ENCODE peak calls at places on chromosome 9, in nine cellular contexts. H is pancreas, B is MM.1S, Z is WTC11, C is progenitor cell of endocrine pancreas, G is foreskin fibroblast, K is left lung, W is IMR-90, J is heart left ventricle. E is an unnamed sample.

GRCh38 chr9:21549251-21549765 is 67.2 kb upstream of the IFNE start:
- DNase-seq in H (no peak), B (no peak), Z (no peak), C (no peak), G (peak; percentile 79), K (no peak), W (peak; percentile 97), J (no peak), E (no peak)

GRCh38 chr9:3874472-3875370 is 348.9 kb upstream of the RFX3 start:
- DNase-seq in H (no peak), B (no peak), Z (no peak), C (no peak), G (no peak), K (no peak), W (no peak), J (no peak), E (no peak)

GRCh38 chr9:21252727-21253547 is 13.1 kb upstream of the IFNA14 start:
- DNase-seq in H (no peak), B (peak; percentile 25), Z (peak; percentile 21), C (no peak), G (peak; percentile 12), K (peak; percentile 55), W (peak; percentile 14), J (peak; percentile 58), E (peak; percentile 22)

GRCh38 chr9:98010450-98010849 is 27.3 kb downstream of the ANP32B start:
- DNase-seq in H (no peak), B (peak; percentile 65), Z (peak; percentile 16), C (no peak), G (peak; percentile 38), K (no peak), W (peak; percentile 64), J (no peak), E (peak; percentile 40)

GRCh38 chr9:134025606-134026541 is 593 bp downstream of the BRD3OS start:
- DNase-seq in H (peak; percentile 66), B (peak; percentile 27), Z (peak; percentile 68), C (peak; percentile 28), G (peak; percentile 39), K (peak; percentile 86), W (peak; percentile 41), J (no peak), E (peak; percentile 78)

GRCh38 chr9:129473523-129474244 is 147.2 kb downstream of the C9orf50 start:
- DNase-seq in H (no peak), B (no peak), Z (no peak), C (no peak), G (peak; percentile 81), K (peak; percentile 31), W (peak; percentile 58), J (no peak), E (no peak)

GRCh38 chr9:14400658-14400995 is 86.7 kb upstream of the NFIB start:
- DNase-seq in H (no peak), B (no peak), Z (peak; percentile 37), C (no peak), G (peak; percentile 59), K (no peak), W (peak; percentile 58), J (no peak), E (no peak)

GRCh38 chr9:87599901-87600610 is 102.4 kb downstream of the DAPK1 start:
- DNase-seq in H (no peak), B (no peak), Z (no peak), C (no peak), G (peak; percentile 60), K (no peak), W (peak; percentile 94), J (no peak), E (no peak)

GRCh38 chr9:14779566-14780022 is 57.1 kb upstream of the CER1 start:
- DNase-seq in H (no peak), B (no peak), Z (no peak), C (no peak), G (no peak), K (peak; percentile 47), W (no peak), J (no peak), E (no peak)

GRCh38 chr9:15389173-15389572 is 33.5 kb upstream of the SNAPC3 start:
- DNase-seq in H (no peak), B (no peak), Z (no peak), C (no peak), G (no peak), K (no peak), W (peak; percentile 28), J (no peak), E (no peak)

GRCh38 chr9:27467486-27467885 is 56.6 kb upstream of the IFNK start:
- DNase-seq in H (no peak), B (no peak), Z (no peak), C (no peak), G (no peak), K (no peak), W (no peak), J (no peak), E (no peak)

GRCh38 chr9:106528158-106528557 is 334.8 kb upstream of the ZNF462 start:
- DNase-seq in H (no peak), B (no peak), Z (no peak), C (no peak), G (no peak), K (no peak), W (no peak), J (no peak), E (no peak)

DNA sequence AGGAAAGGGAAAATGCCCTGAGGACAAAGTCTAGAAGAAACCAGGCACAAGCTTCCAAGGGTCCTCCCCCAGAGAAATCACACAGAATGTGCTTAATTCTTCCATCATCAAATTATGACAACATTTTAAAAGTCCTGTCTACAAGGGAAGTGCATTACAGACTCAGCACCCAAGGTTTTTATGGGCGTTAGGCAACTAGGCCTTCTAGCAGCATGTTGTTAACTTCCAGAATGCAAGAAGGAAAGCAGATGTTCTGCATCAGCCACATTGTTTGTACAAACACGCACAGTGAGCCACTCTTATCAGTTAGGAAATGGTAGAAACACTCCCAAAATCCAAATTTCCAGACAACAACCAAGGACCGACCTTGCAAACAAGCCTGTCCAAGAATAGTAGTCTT is 26.5 kb downstream of the SMC5 start:
- DNase-seq in H (no peak), B (no peak), Z (no peak), C (no peak), G (peak; percentile 39), K (no peak), W (peak; percentile 73), J (no peak), E (no peak)
- TF ChIP-seq CTCF in H (no peak), B (no peak), Z (no peak), C (no peak), G (no peak), K (no peak), W (no peak), J (no peak), E (no peak)

GRCh38 chr9:105147095-105147871 is 97.2 kb upstream of the SLC44A1 start:
- DNase-seq in H (no peak), B (no peak), Z (no peak), C (no peak), G (no peak), K (no peak), W (no peak), J (no peak), E (no peak)

GRCh38 chr9:105146677-105147076 is 97.8 kb upstream of the SLC44A1 start:
- DNase-seq in H (no peak), B (no peak), Z (no peak), C (no peak), G (no peak), K (no peak), W (no peak), J (no peak), E (no peak)

GRCh38 chr9:105151686-105151995 is 92.8 kb upstream of the SLC44A1 start:
- DNase-seq in H (no peak), B (no peak), Z (no peak), C (no peak), G (no peak), K (no peak), W (no peak), J (no peak), E (no peak)

GRCh38 chr9:105150991-105151685 is 93.3 kb upstream of the SLC44A1 start:
- DNase-seq in H (no peak), B (no peak), Z (no peak), C (no peak), G (no peak), K (no peak), W (peak; percentile 69), J (no peak), E (peak; percentile 29)

DNA sequence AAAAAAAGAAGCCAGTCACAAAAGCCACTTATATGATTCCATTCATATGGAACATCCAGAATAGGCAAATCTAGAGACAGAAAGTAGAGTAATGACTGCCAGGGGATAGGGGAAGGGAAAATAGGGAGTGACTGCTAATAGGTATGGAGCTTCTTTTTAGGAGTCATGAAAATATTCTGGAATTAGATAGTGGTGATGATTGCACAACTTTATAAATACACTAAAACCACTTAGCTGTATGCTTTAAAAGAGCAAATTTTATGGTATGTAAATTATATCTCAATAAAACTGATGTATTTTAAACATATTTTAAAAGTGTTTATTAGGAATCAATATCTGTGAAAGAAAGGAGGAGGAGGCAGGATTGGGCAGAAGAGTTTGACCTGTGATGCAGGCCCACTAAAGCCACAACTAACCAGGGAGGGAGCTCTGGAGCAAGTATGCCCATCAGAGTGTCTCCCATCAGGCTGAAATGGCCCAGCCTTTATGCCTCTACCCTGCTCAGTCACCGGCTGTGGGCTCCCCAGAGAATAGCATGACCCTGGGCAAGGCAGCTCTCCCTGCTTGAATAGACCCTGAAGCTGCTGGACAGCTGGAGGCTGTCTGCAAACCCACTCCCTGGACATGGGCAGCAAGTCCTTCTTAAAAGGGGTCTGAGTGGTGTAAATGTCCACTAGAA is 96.0 kb upstream of the SLC44A1 start:
- DNase-seq in H (no peak), B (no peak), Z (peak; percentile 48), C (no peak), G (no peak), K (no peak), W (no peak), J (no peak), E (no peak)
- TF ChIP-seq CTCF in H (no peak), B (no peak), Z (no peak), C (no peak), G (no peak), K (no peak), W (no peak), J (no peak), E (no peak)

GRCh38 chr9:120569556-120569955 is 10.4 kb downstream of the CDK5RAP2 start:
- DNase-seq in H (no peak), B (no peak), Z (no peak), C (no peak), G (no peak), K (no peak), W (peak; percentile 11), J (no peak), E (no peak)
- TF ChIP-seq CTCF in H (no peak), B (peak; percentile 15), Z (no peak), C (no peak), G (no peak), K (no peak), W (no peak), J (no peak), E (no peak)

DNA sequence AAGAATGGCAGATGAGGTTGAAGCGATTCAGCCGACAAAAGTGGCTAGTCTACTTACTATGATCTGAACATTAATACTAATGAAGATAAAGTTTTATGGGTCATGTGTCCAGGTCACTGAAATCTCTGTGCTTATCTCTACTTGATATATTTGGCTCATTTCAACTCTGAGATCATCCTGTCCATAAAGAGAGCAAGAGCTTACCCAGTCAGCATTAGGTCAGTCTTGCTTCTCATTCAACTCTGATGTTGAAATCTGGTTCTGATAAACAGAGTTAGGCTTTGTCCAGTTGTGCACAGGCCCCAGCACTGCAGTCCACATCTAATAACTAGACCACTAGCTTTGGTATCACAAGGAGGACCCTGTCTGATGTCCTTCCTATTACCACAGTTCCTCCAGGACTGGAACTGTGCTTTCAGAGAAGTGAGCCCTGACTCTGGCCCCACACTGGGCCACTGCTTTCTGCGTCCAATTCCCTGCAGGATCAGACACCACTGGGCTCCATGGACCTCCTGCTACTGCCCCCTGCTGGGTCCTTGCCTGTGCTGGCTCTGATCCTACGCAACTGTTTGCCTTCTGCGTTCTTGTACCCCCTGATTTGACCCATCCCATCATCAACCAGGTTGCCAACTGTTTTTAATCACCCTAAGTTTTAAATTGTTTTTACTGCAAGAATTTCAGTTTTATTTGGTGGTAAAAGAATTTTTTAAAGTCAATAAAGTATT is 23.7 kb upstream of the FAM120A start:
- DNase-seq in H (no peak), B (no peak), Z (peak; percentile 59), C (no peak), G (no peak), K (no peak), W (no peak), J (no peak), E (no peak)
- TF ChIP-seq CTCF in H (peak; percentile 13), B (peak; percentile 26), Z (no peak), C (peak; percentile 25), G (no peak), K (no peak), W (no peak), J (peak; percentile 15), E (no peak)

E was measured in GM13976.